ENCODE peak calls at places on chromosomes 12 and 14, in eight cellular contexts. D is kidney epithelial cell, L is thyroid gland, X is bronchial epithelial cell, Q is transverse colon, U is esophagus squamous epithelium, M is IMR-90, S is cardiac muscle cell. B is an unnamed sample.

GRCh38 chr14:72904840-72905561 is 11.1 kb upstream of the DPF3 start:
- DNase-seq in D (no peak), L (peak; percentile 62), X (peak; percentile 55), Q (peak; percentile 71), U (no peak), M (peak; percentile 81), S (peak; percentile 83), B (peak; percentile 90)

GRCh38 chr12:75665216-75665615 is 153.8 kb upstream of the KRR1 start:
- DNase-seq in D (no peak), L (no peak), X (no peak), Q (no peak), U (no peak), M (no peak), S (no peak), B (no peak)

GRCh38 chr12:65695077-65695865 is 129.0 kb upstream of the HMGA2 start:
- DNase-seq in D (peak; percentile 100), L (peak; percentile 85), X (peak; percentile 98), Q (peak; percentile 27), U (no peak), M (peak; percentile 99), S (peak; percentile 38), B (peak; percentile 95)

GRCh38 chr12:59408431-59408830 is 187.4 kb upstream of the SLC16A7 start:
- DNase-seq in D (no peak), L (no peak), X (peak; percentile 50), Q (no peak), U (no peak), M (peak; percentile 26), S (no peak), B (peak; percentile 17)

GRCh38 chr12:38610808-38611350 is 294.3 kb downstream of the ALG10B start:
- DNase-seq in D (no peak), L (no peak), X (no peak), Q (no peak), U (no peak), M (no peak), S (no peak), B (no peak)

GRCh38 chr14:101449114-101449513 is 112.2 kb upstream of the DIO3 start:
- DNase-seq in D (no peak), L (no peak), X (no peak), Q (no peak), U (no peak), M (no peak), S (no peak), B (no peak)

GRCh38 chr14:54590481-54590880 is 23.6 kb downstream of the SAMD4A start:
- DNase-seq in D (no peak), L (no peak), X (no peak), Q (no peak), U (no peak), M (no peak), S (no peak), B (no peak)

GRCh38 chr12:70576341-70577282 is 60.6 kb downstream of the PTPRB start:
- DNase-seq in D (peak; percentile 44), L (no peak), X (peak; percentile 72), Q (no peak), U (no peak), M (peak; percentile 85), S (peak; percentile 78), B (peak; percentile 91)

GRCh38 chr14:104066279-104066678 is 19.2 kb upstream of the ASPG start:
- DNase-seq in D (no peak), L (no peak), X (no peak), Q (no peak), U (no peak), M (no peak), S (no peak), B (no peak)

GRCh38 chr14:98244162-98244948 is 1027.6 kb downstream of the BCL11B start:
- DNase-seq in D (no peak), L (no peak), X (peak; percentile 88), Q (peak; percentile 11), U (no peak), M (no peak), S (no peak), B (no peak)

GRCh38 chr12:118307069-118307954 is 65.4 kb downstream of the TAOK3 start:
- DNase-seq in D (peak; percentile 79), L (no peak), X (peak; percentile 93), Q (no peak), U (no peak), M (peak; percentile 95), S (no peak), B (peak; percentile 93)

GRCh38 chr12:58459191-58459590 is 461.1 kb downstream of the LRIG3 start:
- DNase-seq in D (no peak), L (no peak), X (peak; percentile 30), Q (no peak), U (no peak), M (peak; percentile 19), S (no peak), B (no peak)

GRCh38 chr12:49232940-49233841 is 31.7 kb upstream of the TUBA1C start:
- DNase-seq in D (no peak), L (no peak), X (no peak), Q (peak; percentile 28), U (no peak), M (peak; percentile 56), S (peak; percentile 92), B (no peak)

GRCh38 chr12:120402217-120402616 is 33.3 kb upstream of the MSI1 start:
- DNase-seq in D (no peak), L (no peak), X (no peak), Q (no peak), U (no peak), M (no peak), S (peak; percentile 87), B (no peak)

GRCh38 chr12:121132601-121133481 is at the start of gene P2RX7:
- DNase-seq in D (peak; percentile 47), L (peak; percentile 67), X (peak; percentile 93), Q (peak; percentile 82), U (no peak), M (peak; percentile 52), S (peak; percentile 39), B (peak; percentile 41)

GRCh38 chr14:64137657-64138290 is 156.4 kb downstream of the ESR2 start:
- DNase-seq in D (no peak), L (no peak), X (no peak), Q (no peak), U (no peak), M (peak; percentile 8), S (peak; percentile 35), B (peak; percentile 19)

GRCh38 chr14:104182857-104183425 is 44.6 kb downstream of the KIF26A start:
- DNase-seq in D (no peak), L (no peak), X (no peak), Q (no peak), U (no peak), M (no peak), S (no peak), B (no peak)

GRCh38 chr12:13067322-13067721 is 23.1 kb downstream of the FAM234B start:
- DNase-seq in D (no peak), L (no peak), X (no peak), Q (no peak), U (no peak), M (no peak), S (no peak), B (no peak)

GRCh38 chr14:76153919-76154318 is 2.2 kb downstream of the GPATCH2L start:
- DNase-seq in D (no peak), L (no peak), X (no peak), Q (no peak), U (no peak), M (no peak), S (no peak), B (no peak)
- H3K4me3 ChIP-seq in D (no peak overlapping the region), L (no peak overlapping the region), X (no peak overlapping the region), Q (no peak overlapping the region), U (no peak overlapping the region), M (no peak overlapping the region), S (no peak overlapping the region), B (no peak overlapping the region)

DNA sequence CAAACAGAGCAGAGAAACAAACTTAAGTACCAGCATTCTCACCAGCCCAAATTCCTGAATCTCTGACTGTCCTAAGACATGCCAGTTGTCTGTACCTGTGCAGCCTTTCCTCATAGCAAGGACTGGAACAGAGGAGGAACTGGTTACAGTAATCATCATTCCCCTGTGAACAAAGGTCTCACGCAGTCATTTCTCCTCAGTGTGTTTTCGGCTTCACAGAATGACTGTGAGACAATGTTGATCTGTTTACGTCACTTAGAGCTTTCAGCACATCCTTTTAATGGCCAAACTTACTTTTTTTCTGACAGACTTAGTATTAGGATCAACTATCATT is 169.0 kb downstream of the FBXL14 start:
- DNase-seq in D (no peak), L (no peak), X (no peak), Q (no peak), U (no peak), M (no peak), S (no peak), B (no peak)
- TF ChIP-seq CTCF in D (no peak), L (no peak), X (no peak), Q (no peak), U (no peak), M (no peak), S (no peak), B (no peak)

GRCh38 chr14:79090781-79091180 is 920.6 kb downstream of the NRXN3 start:
- DNase-seq in D (no peak), L (no peak), X (no peak), Q (no peak), U (no peak), M (no peak), S (no peak), B (no peak)

GRCh38 chr14:79093542-79093941 is 923.4 kb downstream of the NRXN3 start:
- DNase-seq in D (no peak), L (no peak), X (no peak), Q (no peak), U (no peak), M (no peak), S (no peak), B (no peak)

DNA sequence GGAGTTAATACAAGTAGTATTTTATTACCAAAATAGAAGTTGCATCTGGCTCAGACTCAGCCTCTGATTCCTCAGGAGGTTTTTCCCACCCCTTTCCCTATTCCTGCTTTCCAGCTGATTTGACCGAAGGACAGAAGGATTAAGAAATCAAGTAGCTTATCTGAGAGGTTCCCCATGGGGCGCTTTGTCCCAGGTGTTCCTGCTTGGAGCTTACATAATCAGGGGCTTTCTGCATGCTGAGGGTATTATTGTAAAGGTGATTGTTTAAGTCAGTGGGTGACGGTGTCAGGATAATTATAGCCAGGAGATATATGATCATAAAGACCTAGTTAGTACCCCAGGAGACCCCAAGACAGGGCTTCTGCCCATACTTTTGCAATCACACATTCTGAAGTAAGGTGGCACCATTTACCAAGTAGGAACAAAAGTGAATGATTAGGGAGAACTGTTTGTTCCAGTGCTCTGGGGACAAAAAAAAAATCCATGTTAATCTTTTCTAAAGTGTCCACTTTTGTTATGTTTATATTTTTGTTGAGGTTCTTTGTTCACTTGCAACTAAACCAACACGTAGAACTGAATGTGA is 921.3 kb downstream of the NRXN3 start:
- DNase-seq in D (no peak), L (no peak), X (no peak), Q (no peak), U (no peak), M (no peak), S (no peak), B (no peak)
- H3K4me3 ChIP-seq in D (no peak overlapping the region), L (no peak overlapping the region), X (no peak overlapping the region), Q (no peak overlapping the region), U (no peak overlapping the region), M (no peak overlapping the region), S (no peak overlapping the region), B (no peak overlapping the region)

DNA sequence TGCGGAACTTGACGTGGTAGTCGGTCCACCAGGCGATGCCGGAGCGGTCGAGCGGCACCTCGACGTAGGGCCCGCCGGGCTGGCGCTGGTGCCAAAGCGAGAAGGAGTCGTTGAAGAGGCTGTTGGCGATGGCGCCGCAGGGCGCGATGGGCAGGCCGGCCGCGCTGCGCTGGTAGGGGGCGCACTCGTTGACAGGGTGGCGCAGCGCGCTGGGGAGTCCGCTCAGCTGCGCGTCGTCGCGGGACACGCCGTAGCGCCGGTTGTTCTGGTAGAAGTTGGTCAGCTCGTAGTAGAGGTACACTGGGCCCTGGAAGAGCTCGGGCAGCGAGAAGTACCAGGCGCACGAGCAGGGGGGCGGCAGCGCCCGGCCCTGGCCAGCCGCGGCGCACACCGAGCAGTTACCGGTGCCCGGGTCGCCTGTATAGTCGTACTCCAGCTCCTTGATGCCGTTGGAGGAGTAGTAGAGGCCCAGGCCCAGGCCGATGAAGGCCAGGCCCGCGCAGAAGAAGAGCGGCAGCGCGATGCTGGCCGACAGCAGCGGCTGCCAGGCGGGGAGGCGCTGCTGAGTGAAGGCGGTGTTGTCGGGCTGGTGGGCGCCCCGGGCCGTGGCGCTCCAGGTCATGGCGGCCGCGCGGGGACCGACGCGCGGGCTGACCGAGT is 482 bp downstream of the TMEM30B start:
- DNase-seq in D (no peak), L (peak; percentile 73), X (peak; percentile 59), Q (peak; percentile 69), U (no peak), M (peak; percentile 34), S (peak; percentile 54), B (peak; percentile 36)
- TF ChIP-seq CTCF in D (peak; percentile 34), L (peak; percentile 24), X (peak; percentile 83), Q (peak; percentile 43), U (peak; percentile 42), M (peak; percentile 28), S (peak; percentile 40), B (peak; percentile 10)